ENCODE peak calls at places on chromosomes 5 and 9, in six cellular contexts. P is PC-3, A is PC-9, Y is HCT116, M is fibroblast of lung, C is mammary epithelial cell. J is an unnamed sample.

GRCh38 chr5:10601246-10602030 is 37.6 kb downstream of the ANKRD33B start:
- DNase-seq in A (peak; percentile 99), C (peak; percentile 86), M (peak; percentile 97), P (peak; percentile 99), Y (peak; percentile 16), J (peak; percentile 89)

GRCh38 chr9:34366365-34366764 is 10.3 kb downstream of the MYORG start:
- DNase-seq in P (no peak), A (no peak), C (no peak), Y (no peak), M (no peak), J (no peak)

GRCh38 chr5:168746893-168747640 is 167.9 kb upstream of the PANK3 start:
- DNase-seq in A (no peak), P (no peak), Y (no peak), M (no peak), C (no peak), J (peak; percentile 3)

GRCh38 chr5:35003018-35003957 is 44.5 kb downstream of the AGXT2 start:
- DNase-seq in A (peak; percentile 81), Y (peak; percentile 29), C (peak; percentile 42), M (peak; percentile 59), P (peak; percentile 77), J (peak; percentile 77)

GRCh38 chr9:79387091-79387490 is 184.7 kb upstream of the TLE4 start:
- DNase-seq in P (no peak), A (no peak), C (no peak), M (no peak), Y (no peak), J (no peak)

GRCh38 chr9:6068983-6069382 is 53.6 kb upstream of the RANBP6 start:
- DNase-seq in C (no peak), Y (no peak), A (no peak), P (no peak), M (no peak), J (no peak)

GRCh38 chr5:43425965-43426364 is 13.8 kb upstream of the CCL28 start:
- DNase-seq in C (peak; percentile 93), Y (no peak), M (peak; percentile 59), A (peak; percentile 75), P (peak; percentile 88), J (no peak)

GRCh38 chr5:122723606-122724352 is 51.1 kb upstream of the SNX2 start:
- DNase-seq in C (peak; percentile 86), M (peak; percentile 85), Y (no peak), A (no peak), P (peak; percentile 79), J (no peak)

GRCh38 chr5:180402716-180403115 is 49.6 kb upstream of the GFPT2 start:
- DNase-seq in A (no peak), C (no peak), Y (no peak), M (no peak), P (no peak), J (no peak)

GRCh38 chr5:92629574-92629973 is 951.4 kb downstream of the NR2F1-AS1 start:
- DNase-seq in Y (no peak), M (no peak), P (no peak), C (no peak), A (no peak), J (no peak)

GRCh38 chr5:33370135-33370472 is 70.7 kb upstream of the TARS1 start:
- DNase-seq in A (no peak), P (peak; percentile 82), M (peak; percentile 96), Y (peak; percentile 12), C (peak; percentile 92), J (no peak)

GRCh38 chr5:72815580-72816296 is 723 bp upstream of the TNPO1 start:
- DNase-seq in C (no peak), M (peak; percentile 57), A (no peak), P (peak; percentile 14), Y (no peak), J (no peak)

GRCh38 chr5:148666353-148666752 is 12.0 kb upstream of the HTR4 start:
- DNase-seq in M (no peak), Y (no peak), A (no peak), C (no peak), P (peak; percentile 50), J (no peak)

GRCh38 chr5:161988069-161988468 is 79.5 kb upstream of the GABRG2 start:
- DNase-seq in A (no peak), P (no peak), M (no peak), Y (no peak), C (no peak), J (no peak)

GRCh38 chr9:121670447-121670846 is 19.0 kb downstream of the DAB2IP start:
- DNase-seq in Y (no peak), M (peak; percentile 35), P (no peak), A (no peak), C (no peak), J (no peak)

GRCh38 chr5:74640450-74641013 is at the start of gene ENC1:
- DNase-seq in C (peak; percentile 88), A (peak; percentile 90), M (peak; percentile 85), P (peak; percentile 87), Y (peak; percentile 55), J (peak; percentile 93)

GRCh38 chr9:117747571-117747970 is 43.4 kb downstream of the TLR4 start:
- DNase-seq in P (no peak), Y (no peak), C (no peak), A (no peak), M (no peak), J (no peak)

GRCh38 chr5:1212271-1212670 is 10.9 kb downstream of the SLC6A19 start:
- DNase-seq in A (no peak), P (no peak), M (no peak), C (no peak), Y (no peak), J (no peak)

GRCh38 chr9:31140316-31140715 is 1244.1 kb upstream of the ACO1 start:
- DNase-seq in A (no peak), P (peak; percentile 51), C (peak; percentile 68), Y (peak; percentile 12), M (peak; percentile 27), J (peak; percentile 70)

GRCh38 chr9:123453904-123454321 is 97.9 kb downstream of the CRB2 start:
- DNase-seq in M (no peak), Y (no peak), A (no peak), C (no peak), P (no peak), J (no peak)

GRCh38 chr5:179307006-179307800 is 38.1 kb downstream of the ADAMTS2 start:
- DNase-seq in A (no peak), P (no peak), Y (no peak), M (no peak), C (no peak), J (no peak)

GRCh38 chr9:38622083-38622674 is 1.8 kb upstream of the ANKRD18A start:
- DNase-seq in M (no peak), A (peak; percentile 16), Y (no peak), C (no peak), P (peak; percentile 59), J (peak; percentile 30)
- TF ChIP-seq EZH2 in M (peak; percentile 95), A (no peak), Y (no peak), C (no peak), P (no peak), J (peak; percentile 84)

GRCh38 chr5:55227738-55228430 is 769 bp upstream of the MCIDAS start:
- DNase-seq in C (no peak), M (no peak), P (no peak), A (no peak), Y (no peak), J (no peak)
- H3K27ac ChIP-seq in C (no peak overlapping the region), M (no peak overlapping the region), P (no peak overlapping the region), A (no peak overlapping the region), Y (peak overlapping the region; percentile 92), J (no peak overlapping the region)

DNA sequence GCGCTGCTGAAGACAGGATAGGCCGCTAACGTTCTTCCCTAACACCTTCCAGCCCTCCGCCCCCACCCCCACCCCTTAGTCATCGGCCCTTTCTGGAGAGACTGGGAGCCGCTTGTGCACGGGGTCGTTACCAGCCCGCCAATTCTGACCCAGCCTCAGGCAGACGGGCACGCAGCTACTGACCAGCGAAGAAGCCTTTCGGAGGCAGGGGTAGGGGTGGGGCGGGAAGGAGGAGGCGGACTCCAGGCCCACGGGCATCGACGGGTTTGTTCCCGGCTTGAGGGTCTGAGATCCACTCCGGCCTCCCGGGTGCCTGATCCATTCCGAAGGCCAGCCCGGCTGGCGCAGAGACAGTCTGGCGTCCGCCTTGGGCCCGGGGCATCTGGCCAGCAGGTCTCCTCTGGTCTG is 729 bp upstream of the HAND1 start:
- DNase-seq in M (no peak), A (no peak), P (no peak), Y (no peak), C (no peak), J (no peak)
- TF ChIP-seq EZH2 in M (no peak), A (no peak), P (no peak), Y (no peak), C (no peak), J (no peak)

GRCh38 chr5:172453986-172454354 is 355 bp downstream of the SH3PXD2B start:
- DNase-seq in Y (no peak), P (no peak), C (peak; percentile 16), M (peak; percentile 51), A (no peak), J (peak; percentile 51)
- H3K27ac ChIP-seq in Y (peak overlapping the region; percentile 60), P (no peak overlapping the region), C (peak overlapping the region; percentile 62), M (peak overlapping the region; percentile 75), A (no peak overlapping the region), J (peak overlapping the region; percentile 71)

GRCh38 chr9:131554865-131555351 is 9.6 kb downstream of the PRRT1B start:
- DNase-seq in Y (no peak), M (no peak), C (no peak), A (no peak), P (no peak), J (no peak)
- TF ChIP-seq EZH2 in Y (no peak), M (peak; percentile 61), C (no peak), A (no peak), P (no peak), J (no peak)

DNA sequence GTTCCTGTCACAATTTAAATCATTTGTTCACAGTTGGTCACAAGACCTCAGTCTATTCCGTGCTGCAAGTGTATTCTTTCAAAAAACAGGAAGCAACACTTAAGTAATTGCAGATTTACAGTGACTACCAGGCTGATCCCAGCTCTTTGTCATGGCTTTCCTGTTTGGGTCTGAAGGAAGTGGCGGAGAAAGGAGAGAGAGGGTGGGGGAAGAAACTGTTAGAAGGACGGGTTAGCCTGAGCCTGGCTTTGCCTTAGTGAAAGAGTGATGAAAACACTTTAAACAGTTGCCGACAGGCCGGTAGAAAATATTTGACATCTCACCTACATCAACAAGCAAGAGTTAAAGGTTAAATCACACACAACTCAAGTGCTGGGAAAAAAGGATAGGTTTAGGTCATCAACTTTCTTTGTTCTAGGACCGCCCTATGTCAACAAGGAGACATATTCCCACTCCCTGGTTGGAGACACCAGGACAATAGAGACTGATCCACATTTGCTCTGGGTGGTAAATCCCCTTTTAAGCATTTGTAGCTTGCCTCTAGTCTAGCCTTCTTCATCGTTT is 102.2 kb upstream of the DAB2 start:
- DNase-seq in M (no peak), Y (no peak), P (no peak), A (no peak), C (no peak), J (peak; percentile 93)
- H3K27ac ChIP-seq in M (no peak overlapping the region), Y (no peak overlapping the region), P (no peak overlapping the region), A (no peak overlapping the region), C (no peak overlapping the region), J (peak overlapping the region; percentile 75)

J was measured in A673.